ENCODE peak calls at places on chromosomes 6 and 20, in eight cellular contexts. L, F, R, B, I, V, M and D are unnamed samples.

GRCh38 chr6:21402368-21402767 is 191.2 kb upstream of the SOX4 start:
- DNase-seq in L (peak; percentile 85), F (no peak), R (no peak), B (peak; percentile 28), I (no peak), V (peak; percentile 55), M (no peak), D (no peak)

GRCh38 chr20:45950330-45950646 is 15.8 kb downstream of the PCIF1 start:
- DNase-seq in L (no peak), F (no peak), R (no peak), B (no peak), I (peak; percentile 25), V (no peak), M (no peak), D (no peak)

GRCh38 chr20:2521369-2522305 is 12.9 kb upstream of the ZNF343 start:
- DNase-seq in L (peak; percentile 66), F (peak; percentile 31), R (peak; percentile 26), B (no peak), I (no peak), V (peak; percentile 63), M (no peak), D (peak; percentile 48)

GRCh38 chr6:148972481-148972880 is 225.7 kb downstream of the UST start:
- DNase-seq in L (peak; percentile 46), F (peak; percentile 87), R (no peak), B (no peak), I (peak; percentile 69), V (no peak), M (no peak), D (no peak)

GRCh38 chr6:33813246-33813904 is 9.6 kb upstream of the MLN start:
- DNase-seq in L (no peak), F (no peak), R (no peak), B (no peak), I (no peak), V (no peak), M (no peak), D (peak; percentile 17)

GRCh38 chr6:106927531-106928398 is 46.8 kb downstream of the CD24 start:
- DNase-seq in L (peak; percentile 52), F (peak; percentile 49), R (peak; percentile 23), B (peak; percentile 6), I (no peak), V (peak; percentile 25), M (no peak), D (no peak)

GRCh38 chr6:129434091-129434490 is 275.9 kb downstream of the ARHGAP18 start:
- DNase-seq in L (no peak), F (no peak), R (no peak), B (no peak), I (no peak), V (no peak), M (no peak), D (no peak)

GRCh38 chr6:11585426-11586016 is 48.0 kb downstream of the TMEM170B start:
- DNase-seq in L (peak; percentile 82), F (no peak), R (no peak), B (no peak), I (peak; percentile 59), V (peak; percentile 74), M (no peak), D (no peak)

GRCh38 chr20:1332749-1333300 is 3.9 kb upstream of the SDCBP2 start:
- DNase-seq in L (no peak), F (no peak), R (no peak), B (no peak), I (no peak), V (no peak), M (no peak), D (no peak)

GRCh38 chr6:52522151-52522626 is 54.7 kb downstream of the TRAM2 start:
- DNase-seq in L (peak; percentile 88), F (no peak), R (peak; percentile 24), B (peak; percentile 77), I (no peak), V (peak; percentile 77), M (no peak), D (peak; percentile 76)

GRCh38 chr6:17115251-17116089 is 13.6 kb downstream of the STMND1 start:
- DNase-seq in L (peak; percentile 94), F (no peak), R (no peak), B (peak; percentile 80), I (peak; percentile 85), V (peak; percentile 89), M (no peak), D (no peak)

GRCh38 chr6:69570126-69570525 is 226.7 kb downstream of the LMBRD1 start:
- DNase-seq in L (peak; percentile 2), F (no peak), R (no peak), B (no peak), I (no peak), V (no peak), M (no peak), D (no peak)

GRCh38 chr20:48096957-48097890 is 311.9 kb upstream of the SULF2 start:
- DNase-seq in L (no peak), F (no peak), R (no peak), B (no peak), I (no peak), V (no peak), M (no peak), D (no peak)

GRCh38 chr6:131390322-131390721 is 182.7 kb upstream of the ARG1 start:
- DNase-seq in L (no peak), F (no peak), R (no peak), B (no peak), I (no peak), V (no peak), M (no peak), D (no peak)

GRCh38 chr6:41774841-41775240 is 4.9 kb downstream of the FRS3 start:
- DNase-seq in L (no peak), F (no peak), R (no peak), B (no peak), I (no peak), V (no peak), M (no peak), D (peak; percentile 26)

GRCh38 chr6:92779758-92780157 is 639.6 kb downstream of the EPHA7 start:
- DNase-seq in L (peak; percentile 80), F (no peak), R (peak; percentile 7), B (peak; percentile 53), I (no peak), V (peak; percentile 61), M (no peak), D (peak; percentile 39)